ENCODE peak calls at places on chromosomes 2 and 18, in nine cellular contexts. A is hypothalamus; E is GDM1; T is stimulated activated CD4-positive, alpha-beta T cell treated with anti-CD3 and anti-CD28 coated beads, TNF-alpha, amount 100 ng/mL, for 4 hours; K is activated T-helper 1 cell treated with anti-CD3 and anti-CD28 coated beads, Interleukin-12 subunit alpha, Interleukin-12 subunit beta, Interleukin-2, Interleukin-4 antibody, amounts not matched to agents 30 ng/mL and 10 ng/mL and 1 ng/mL, durations not matched to agents 14 hours and 24 hours and 36 hours; N is AG08396; C is T-helper 9 cell; J is H1; P is kidney glomerular epithelial cell. Y is an unnamed sample.

GRCh38 chr2:172859821-172860707 is 124.4 kb downstream of the RAPGEF4 start:
- DNase-seq in K (no peak), J (no peak), E (no peak), C (no peak), P (no peak), T (no peak), A (peak; percentile 11), N (no peak), Y (no peak)

GRCh38 chr2:9153589-9153988 is 53.0 kb upstream of the ASAP2 start:
- DNase-seq in J (no peak), N (no peak), P (no peak), E (no peak), K (no peak), C (no peak), T (no peak), A (no peak), Y (no peak)

GRCh38 chr18:13823707-13824395 is at the start of gene MC5R:
- DNase-seq in E (peak; percentile 55), J (no peak), K (peak; percentile 50), T (peak; percentile 43), A (peak; percentile 60), N (peak; percentile 92), C (peak; percentile 57), P (peak; percentile 2), Y (peak; percentile 79)

GRCh38 chr2:9200634-9201015 is 6.0 kb upstream of the ASAP2 start:
- DNase-seq in J (no peak), N (no peak), E (no peak), P (no peak), C (no peak), T (no peak), K (no peak), A (no peak), Y (no peak)

GRCh38 chr2:190860985-190861721 is 19.5 kb upstream of the GLS start:
- DNase-seq in P (no peak), J (peak; percentile 67), A (no peak), E (no peak), C (no peak), K (no peak), T (no peak), N (peak; percentile 45), Y (no peak)

GRCh38 chr18:79612291-79613108 is 67.1 kb upstream of the CTDP1 start:
- DNase-seq in C (no peak), E (no peak), K (no peak), T (no peak), J (no peak), N (no peak), A (no peak), P (no peak), Y (peak; percentile 25)

GRCh38 chr2:20424300-20425290 is 22.3 kb upstream of the RHOB start:
- DNase-seq in E (peak; percentile 50), T (no peak), P (peak; percentile 14), A (peak; percentile 46), N (peak; percentile 68), J (no peak), K (no peak), C (no peak), Y (peak; percentile 76)

GRCh38 chr2:233342301-233342700 is 12.0 kb upstream of the DGKD start:
- DNase-seq in E (no peak), T (no peak), J (no peak), A (no peak), N (no peak), K (no peak), P (no peak), C (no peak), Y (no peak)

Y was measured in natural killer cell treated with Interleukin-12 subunit alpha and Interleukin-12 subunit beta and Interleukin-15 and Interleukin-18, amount 100 ng/mL, for 72 hours.